ENCODE peak calls at places on chromosomes 2 and 18, in seven cellular contexts. F is nephron progenitor cell, W is cardiac fibroblast, Q is A549, Y is HFFc6, M is endothelial cell, G is B cell. H is an unnamed sample.

GRCh38 chr2:157319795-157320194 is 5.8 kb downstream of the ERMN start:
- DNase-seq in G (no peak), W (no peak), M (no peak), Y (no peak), Q (no peak), F (no peak), H (no peak)

GRCh38 chr2:57443985-57444501 is 602.6 kb upstream of the VRK2 start:
- DNase-seq in M (no peak), G (no peak), F (no peak), Q (no peak), W (no peak), Y (peak), H (no peak)

GRCh38 chr2:197461073-197461472 is 7.7 kb downstream of the COQ10B start:
- DNase-seq in Q (no peak), M (no peak), W (peak), Y (no peak), F (no peak), G (no peak), H (no peak)

GRCh38 chr2:235527806-235528480 is 34.1 kb downstream of the AGAP1 start:
- DNase-seq in F (no peak), Q (no peak), W (no peak), M (no peak), Y (no peak), G (no peak), H (no peak)

GRCh38 chr18:3256693-3257626 is 5.0 kb upstream of the MYL12B start:
- DNase-seq in Q (no peak), G (no peak), W (peak), M (no peak), Y (peak), F (no peak), H (no peak)

GRCh38 chr2:205800804-205801203 is 118.5 kb downstream of the NRP2 start:
- DNase-seq in W (peak), G (no peak), Q (no peak), Y (peak), M (no peak), F (no peak), H (peak)

GRCh38 chr2:42844901-42845685 is 52.7 kb upstream of the HAAO start:
- DNase-seq in M (no peak), G (no peak), W (peak), F (no peak), Y (peak), Q (no peak), H (peak)

GRCh38 chr2:128535928-128536327 is 217.3 kb upstream of the HS6ST1 start:
- DNase-seq in M (no peak), F (no peak), G (no peak), Y (peak), Q (no peak), W (peak), H (peak)

GRCh38 chr2:163132850-163133249 is 294.3 kb upstream of the KCNH7 start:
- DNase-seq in M (no peak), W (peak), G (no peak), Y (no peak), Q (peak), F (no peak), H (no peak)

GRCh38 chr2:183172220-183172887 is 48.1 kb downstream of the NUP35 start:
- DNase-seq in Q (no peak), W (no peak), Y (no peak), F (no peak), M (no peak), G (no peak), H (no peak)

GRCh38 chr2:95552911-95553310 is 38.9 kb upstream of the TRIM43 start:
- DNase-seq in Q (no peak), Y (no peak), W (peak), G (no peak), F (no peak), M (no peak), H (no peak)

GRCh38 chr2:190468814-190469569 is 60.8 kb downstream of the MFSD6 start:
- DNase-seq in G (no peak), M (no peak), Q (peak), W (peak), Y (peak), F (no peak), H (peak)

GRCh38 chr18:47604041-47604440 is 326.4 kb downstream of the SMAD2 start:
- DNase-seq in Q (no peak), G (no peak), W (no peak), M (no peak), Y (no peak), F (no peak), H (no peak)

GRCh38 chr18:27785815-27786537 is 391.0 kb downstream of the CDH2 start:
- DNase-seq in Y (no peak), G (no peak), Q (no peak), W (no peak), F (no peak), M (no peak), H (no peak)

GRCh38 chr2:235300368-235301201 is 193.3 kb upstream of the AGAP1 start:
- DNase-seq in Q (no peak), G (no peak), F (no peak), Y (peak), M (no peak), W (peak), H (peak)

GRCh38 chr2:105398522-105399206 is at the start of gene FHL2:
- DNase-seq in Y (peak), W (peak), Q (peak), G (peak), F (peak), M (peak), H (no peak)

GRCh38 chr2:37415128-37415817 is 70.8 kb downstream of the QPCT start:
- DNase-seq in W (peak), F (no peak), G (no peak), Q (no peak), M (no peak), Y (peak), H (no peak)
- TF ChIP-seq CTCF in W (peak), F (no peak), G (no peak), Q (peak), M (no peak), Y (peak), H (peak)

GRCh38 chr2:90069290-90069894 is 1377.9 kb downstream of the RPIA start:
- DNase-seq in W (peak), G (peak), F (peak), Q (peak), M (peak), Y (peak), H (peak)
- TF ChIP-seq CTCF in W (peak), G (peak), F (peak), Q (peak), M (peak), Y (peak), H (peak)

DNA sequence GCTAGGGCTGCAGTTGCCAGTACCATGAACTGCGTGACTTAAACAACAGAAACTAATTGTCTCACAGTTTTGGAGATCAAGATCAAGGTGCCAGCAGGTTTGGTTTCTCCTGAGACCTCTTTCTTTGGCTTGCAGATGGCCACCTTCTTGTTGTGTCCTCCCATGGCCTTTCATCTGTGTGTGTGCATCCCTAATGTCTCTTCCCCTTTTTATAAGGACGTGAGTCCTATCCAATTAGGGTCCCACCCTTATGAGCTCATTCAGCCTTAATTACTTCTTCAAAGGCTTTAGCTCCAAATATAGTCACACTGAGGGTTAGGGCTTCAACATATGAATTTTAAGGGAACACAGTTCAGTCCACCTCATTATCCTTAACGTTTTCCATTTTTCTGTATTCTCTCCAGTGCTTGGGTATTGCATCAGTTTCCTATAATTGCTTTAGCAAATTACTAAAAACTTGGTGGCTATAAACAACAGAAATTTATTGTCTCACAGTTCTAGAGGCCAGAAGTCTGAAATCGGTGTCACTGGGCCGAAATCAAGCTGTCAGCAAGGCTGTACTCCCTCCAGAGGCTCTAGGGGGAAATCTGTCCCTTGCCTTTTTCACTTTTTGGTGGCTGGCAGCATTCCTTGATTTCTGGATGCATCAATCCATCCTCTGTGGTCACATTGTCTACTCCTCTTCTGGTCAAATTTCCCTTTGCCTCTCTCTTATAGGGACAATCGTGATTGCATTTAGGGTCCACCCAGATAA is 34.1 kb downstream of the CDC42EP3 start:
- DNase-seq in M (no peak), F (no peak), W (no peak), G (no peak), Q (no peak), Y (no peak), H (no peak)
- TF ChIP-seq CTCF in M (no peak), F (no peak), W (no peak), G (no peak), Q (no peak), Y (peak), H (peak)

GRCh38 chr18:25310045-25310444 is 41.9 kb downstream of the ZNF521 start:
- DNase-seq in W (peak), F (no peak), M (no peak), Y (peak), G (no peak), Q (no peak), H (no peak)
- TF ChIP-seq CTCF in W (no peak), F (no peak), M (no peak), Y (peak), G (no peak), Q (no peak), H (no peak)

H was measured in AG09319.